ENCODE peak calls at places on chromosome 11, in nine cellular contexts. One of them, this sample, is unnamed.

GRCh38 chr11:20156280-20156875 is 3.9 kb downstream of the DBX1 start:
- DNase-seq in endothelial cell: no peak
- DNase-seq in left ventricle myocardium superior: no peak
- DNase-seq in HEK293T: no peak
- DNase-seq in C1 segment of cervical spinal cord: no peak
- DNase-seq in T follicular helper cell: peak
- DNase-seq in EL: no peak
- DNase-seq in activated T-helper 1 cell treated with anti-CD3 and anti-CD28 coated beads, Interleukin-12 subunit alpha, Interleukin-12 subunit beta, Interleukin-2, Interleukin-4 antibody, amounts not matched to agents 30 ng/mL and 10 ng/mL and 1 ng/mL, durations not matched to agents 14 hours and 24 hours and 36 hours: peak
- DNase-seq in left ventricle myocardium inferior: no peak
- DNase-seq in this sample: no peak

GRCh38 chr11:67492801-67493547 is 10.1 kb downstream of the AIP start:
- DNase-seq in endothelial cell: no peak
- DNase-seq in left ventricle myocardium superior: no peak
- DNase-seq in HEK293T: no peak
- DNase-seq in C1 segment of cervical spinal cord: no peak
- DNase-seq in T follicular helper cell: no peak
- DNase-seq in EL: no peak
- DNase-seq in activated T-helper 1 cell treated with anti-CD3 and anti-CD28 coated beads, Interleukin-12 subunit alpha, Interleukin-12 subunit beta, Interleukin-2, Interleukin-4 antibody, amounts not matched to agents 30 ng/mL and 10 ng/mL and 1 ng/mL, durations not matched to agents 14 hours and 24 hours and 36 hours: no peak
- DNase-seq in left ventricle myocardium inferior: no peak
- DNase-seq in this sample: no peak

GRCh38 chr11:77074205-77074604 is 7.4 kb downstream of the CAPN5 start:
- DNase-seq in endothelial cell: no peak
- DNase-seq in left ventricle myocardium superior: no peak
- DNase-seq in HEK293T: no peak
- DNase-seq in C1 segment of cervical spinal cord: no peak
- DNase-seq in T follicular helper cell: no peak
- DNase-seq in EL: no peak
- DNase-seq in activated T-helper 1 cell treated with anti-CD3 and anti-CD28 coated beads, Interleukin-12 subunit alpha, Interleukin-12 subunit beta, Interleukin-2, Interleukin-4 antibody, amounts not matched to agents 30 ng/mL and 10 ng/mL and 1 ng/mL, durations not matched to agents 14 hours and 24 hours and 36 hours: no peak
- DNase-seq in left ventricle myocardium inferior: no peak
- DNase-seq in this sample: no peak

GRCh38 chr11:62909107-62909894 is 11.9 kb downstream of the CHRM1 start:
- DNase-seq in endothelial cell: peak
- DNase-seq in left ventricle myocardium superior: peak
- DNase-seq in HEK293T: peak
- DNase-seq in C1 segment of cervical spinal cord: peak
- DNase-seq in T follicular helper cell: no peak
- DNase-seq in EL: peak
- DNase-seq in activated T-helper 1 cell treated with anti-CD3 and anti-CD28 coated beads, Interleukin-12 subunit alpha, Interleukin-12 subunit beta, Interleukin-2, Interleukin-4 antibody, amounts not matched to agents 30 ng/mL and 10 ng/mL and 1 ng/mL, durations not matched to agents 14 hours and 24 hours and 36 hours: no peak
- DNase-seq in left ventricle myocardium inferior: peak
- DNase-seq in this sample: no peak

GRCh38 chr11:125083312-125084056 is 20.4 kb downstream of the SLC37A2 start:
- DNase-seq in endothelial cell: no peak
- DNase-seq in left ventricle myocardium superior: no peak
- DNase-seq in HEK293T: no peak
- DNase-seq in C1 segment of cervical spinal cord: no peak
- DNase-seq in T follicular helper cell: no peak
- DNase-seq in EL: no peak
- DNase-seq in activated T-helper 1 cell treated with anti-CD3 and anti-CD28 coated beads, Interleukin-12 subunit alpha, Interleukin-12 subunit beta, Interleukin-2, Interleukin-4 antibody, amounts not matched to agents 30 ng/mL and 10 ng/mL and 1 ng/mL, durations not matched to agents 14 hours and 24 hours and 36 hours: no peak
- DNase-seq in left ventricle myocardium inferior: no peak
- DNase-seq in this sample: no peak

GRCh38 chr11:11171285-11171684 is 181.8 kb downstream of the CSNK2A3 start:
- DNase-seq in endothelial cell: no peak
- DNase-seq in left ventricle myocardium superior: no peak
- DNase-seq in HEK293T: no peak
- DNase-seq in C1 segment of cervical spinal cord: no peak
- DNase-seq in T follicular helper cell: no peak
- DNase-seq in EL: no peak
- DNase-seq in activated T-helper 1 cell treated with anti-CD3 and anti-CD28 coated beads, Interleukin-12 subunit alpha, Interleukin-12 subunit beta, Interleukin-2, Interleukin-4 antibody, amounts not matched to agents 30 ng/mL and 10 ng/mL and 1 ng/mL, durations not matched to agents 14 hours and 24 hours and 36 hours: no peak
- DNase-seq in left ventricle myocardium inferior: no peak
- DNase-seq in this sample: no peak

GRCh38 chr11:16223558-16223957 is 132.8 kb downstream of the SOX6 start:
- DNase-seq in endothelial cell: no peak
- DNase-seq in left ventricle myocardium superior: no peak
- DNase-seq in HEK293T: no peak
- DNase-seq in C1 segment of cervical spinal cord: no peak
- DNase-seq in T follicular helper cell: no peak
- DNase-seq in EL: no peak
- DNase-seq in activated T-helper 1 cell treated with anti-CD3 and anti-CD28 coated beads, Interleukin-12 subunit alpha, Interleukin-12 subunit beta, Interleukin-2, Interleukin-4 antibody, amounts not matched to agents 30 ng/mL and 10 ng/mL and 1 ng/mL, durations not matched to agents 14 hours and 24 hours and 36 hours: no peak
- DNase-seq in left ventricle myocardium inferior: no peak
- DNase-seq in this sample: no peak

GRCh38 chr11:63897459-63898156 is 19.4 kb downstream of the RCOR2 start:
- DNase-seq in endothelial cell: no peak
- DNase-seq in left ventricle myocardium superior: no peak
- DNase-seq in HEK293T: no peak
- DNase-seq in C1 segment of cervical spinal cord: no peak
- DNase-seq in T follicular helper cell: no peak
- DNase-seq in EL: no peak
- DNase-seq in activated T-helper 1 cell treated with anti-CD3 and anti-CD28 coated beads, Interleukin-12 subunit alpha, Interleukin-12 subunit beta, Interleukin-2, Interleukin-4 antibody, amounts not matched to agents 30 ng/mL and 10 ng/mL and 1 ng/mL, durations not matched to agents 14 hours and 24 hours and 36 hours: no peak
- DNase-seq in left ventricle myocardium inferior: no peak
- DNase-seq in this sample: no peak

GRCh38 chr11:63536669-63537292 is at the start of gene PLAAT4:
- DNase-seq in endothelial cell: no peak
- DNase-seq in left ventricle myocardium superior: peak
- DNase-seq in HEK293T: no peak
- DNase-seq in C1 segment of cervical spinal cord: peak
- DNase-seq in T follicular helper cell: peak
- DNase-seq in EL: peak
- DNase-seq in activated T-helper 1 cell treated with anti-CD3 and anti-CD28 coated beads, Interleukin-12 subunit alpha, Interleukin-12 subunit beta, Interleukin-2, Interleukin-4 antibody, amounts not matched to agents 30 ng/mL and 10 ng/mL and 1 ng/mL, durations not matched to agents 14 hours and 24 hours and 36 hours: peak
- DNase-seq in left ventricle myocardium inferior: peak
- DNase-seq in this sample: no peak

GRCh38 chr11:131666006-131666405 is 295.6 kb downstream of the NTM start:
- DNase-seq in endothelial cell: no peak
- DNase-seq in left ventricle myocardium superior: no peak
- DNase-seq in HEK293T: no peak
- DNase-seq in C1 segment of cervical spinal cord: no peak
- DNase-seq in T follicular helper cell: no peak
- DNase-seq in EL: peak
- DNase-seq in activated T-helper 1 cell treated with anti-CD3 and anti-CD28 coated beads, Interleukin-12 subunit alpha, Interleukin-12 subunit beta, Interleukin-2, Interleukin-4 antibody, amounts not matched to agents 30 ng/mL and 10 ng/mL and 1 ng/mL, durations not matched to agents 14 hours and 24 hours and 36 hours: no peak
- DNase-seq in left ventricle myocardium inferior: no peak
- DNase-seq in this sample: no peak

GRCh38 chr11:1959786-1960185 is 12.7 kb downstream of the MRPL23 start:
- DNase-seq in endothelial cell: no peak
- DNase-seq in left ventricle myocardium superior: peak
- DNase-seq in HEK293T: no peak
- DNase-seq in C1 segment of cervical spinal cord: no peak
- DNase-seq in T follicular helper cell: no peak
- DNase-seq in EL: no peak
- DNase-seq in activated T-helper 1 cell treated with anti-CD3 and anti-CD28 coated beads, Interleukin-12 subunit alpha, Interleukin-12 subunit beta, Interleukin-2, Interleukin-4 antibody, amounts not matched to agents 30 ng/mL and 10 ng/mL and 1 ng/mL, durations not matched to agents 14 hours and 24 hours and 36 hours: no peak
- DNase-seq in left ventricle myocardium inferior: no peak
- DNase-seq in this sample: no peak

GRCh38 chr11:44047931-44048431 is at the start of gene ACCSL:
- DNase-seq in endothelial cell: no peak
- DNase-seq in left ventricle myocardium superior: no peak
- DNase-seq in HEK293T: no peak
- DNase-seq in C1 segment of cervical spinal cord: peak
- DNase-seq in T follicular helper cell: no peak
- DNase-seq in EL: peak
- DNase-seq in activated T-helper 1 cell treated with anti-CD3 and anti-CD28 coated beads, Interleukin-12 subunit alpha, Interleukin-12 subunit beta, Interleukin-2, Interleukin-4 antibody, amounts not matched to agents 30 ng/mL and 10 ng/mL and 1 ng/mL, durations not matched to agents 14 hours and 24 hours and 36 hours: no peak
- DNase-seq in left ventricle myocardium inferior: no peak
- DNase-seq in this sample: no peak

GRCh38 chr11:26193714-26194373 is 138.1 kb upstream of the ANO3 start:
- DNase-seq in endothelial cell: no peak
- DNase-seq in left ventricle myocardium superior: no peak
- DNase-seq in HEK293T: no peak
- DNase-seq in C1 segment of cervical spinal cord: no peak
- DNase-seq in T follicular helper cell: no peak
- DNase-seq in EL: no peak
- DNase-seq in activated T-helper 1 cell treated with anti-CD3 and anti-CD28 coated beads, Interleukin-12 subunit alpha, Interleukin-12 subunit beta, Interleukin-2, Interleukin-4 antibody, amounts not matched to agents 30 ng/mL and 10 ng/mL and 1 ng/mL, durations not matched to agents 14 hours and 24 hours and 36 hours: no peak
- DNase-seq in left ventricle myocardium inferior: no peak
- DNase-seq in this sample: no peak

GRCh38 chr11:61947486-61948210 is 2.5 kb upstream of the BEST1 start:
- DNase-seq in endothelial cell: peak
- DNase-seq in left ventricle myocardium superior: peak
- DNase-seq in HEK293T: peak
- DNase-seq in C1 segment of cervical spinal cord: peak
- DNase-seq in T follicular helper cell: peak
- DNase-seq in EL: peak
- DNase-seq in activated T-helper 1 cell treated with anti-CD3 and anti-CD28 coated beads, Interleukin-12 subunit alpha, Interleukin-12 subunit beta, Interleukin-2, Interleukin-4 antibody, amounts not matched to agents 30 ng/mL and 10 ng/mL and 1 ng/mL, durations not matched to agents 14 hours and 24 hours and 36 hours: peak
- DNase-seq in left ventricle myocardium inferior: peak
- DNase-seq in this sample: peak

GRCh38 chr11:1942541-1943260 is 4.4 kb upstream of the MRPL23 start:
- DNase-seq in endothelial cell: peak
- DNase-seq in left ventricle myocardium superior: peak
- DNase-seq in HEK293T: no peak
- DNase-seq in C1 segment of cervical spinal cord: no peak
- DNase-seq in T follicular helper cell: no peak
- DNase-seq in EL: no peak
- DNase-seq in activated T-helper 1 cell treated with anti-CD3 and anti-CD28 coated beads, Interleukin-12 subunit alpha, Interleukin-12 subunit beta, Interleukin-2, Interleukin-4 antibody, amounts not matched to agents 30 ng/mL and 10 ng/mL and 1 ng/mL, durations not matched to agents 14 hours and 24 hours and 36 hours: no peak
- DNase-seq in left ventricle myocardium inferior: no peak
- DNase-seq in this sample: no peak

GRCh38 chr11:131691558-131692041 is 321.2 kb downstream of the NTM start:
- DNase-seq in endothelial cell: peak
- DNase-seq in left ventricle myocardium superior: no peak
- DNase-seq in HEK293T: peak
- DNase-seq in C1 segment of cervical spinal cord: no peak
- DNase-seq in T follicular helper cell: no peak
- DNase-seq in EL: peak
- DNase-seq in activated T-helper 1 cell treated with anti-CD3 and anti-CD28 coated beads, Interleukin-12 subunit alpha, Interleukin-12 subunit beta, Interleukin-2, Interleukin-4 antibody, amounts not matched to agents 30 ng/mL and 10 ng/mL and 1 ng/mL, durations not matched to agents 14 hours and 24 hours and 36 hours: no peak
- DNase-seq in left ventricle myocardium inferior: no peak
- DNase-seq in this sample: no peak

GRCh38 chr11:67247946-67248550 is 18.2 kb upstream of the GRK2 start:
- DNase-seq in endothelial cell: no peak
- DNase-seq in left ventricle myocardium superior: no peak
- DNase-seq in HEK293T: no peak
- DNase-seq in C1 segment of cervical spinal cord: no peak
- DNase-seq in T follicular helper cell: no peak
- DNase-seq in EL: no peak
- DNase-seq in activated T-helper 1 cell treated with anti-CD3 and anti-CD28 coated beads, Interleukin-12 subunit alpha, Interleukin-12 subunit beta, Interleukin-2, Interleukin-4 antibody, amounts not matched to agents 30 ng/mL and 10 ng/mL and 1 ng/mL, durations not matched to agents 14 hours and 24 hours and 36 hours: no peak
- DNase-seq in left ventricle myocardium inferior: no peak
- DNase-seq in this sample: no peak

GRCh38 chr11:86749376-86749775 is 51.0 kb upstream of the PRSS23 start:
- DNase-seq in endothelial cell: no peak
- DNase-seq in left ventricle myocardium superior: no peak
- DNase-seq in HEK293T: no peak
- DNase-seq in C1 segment of cervical spinal cord: no peak
- DNase-seq in T follicular helper cell: no peak
- DNase-seq in EL: no peak
- DNase-seq in activated T-helper 1 cell treated with anti-CD3 and anti-CD28 coated beads, Interleukin-12 subunit alpha, Interleukin-12 subunit beta, Interleukin-2, Interleukin-4 antibody, amounts not matched to agents 30 ng/mL and 10 ng/mL and 1 ng/mL, durations not matched to agents 14 hours and 24 hours and 36 hours: no peak
- DNase-seq in left ventricle myocardium inferior: no peak
- DNase-seq in this sample: no peak

GRCh38 chr11:61545921-61546320 is 35.0 kb downstream of the SYT7 start:
- DNase-seq in endothelial cell: no peak
- DNase-seq in left ventricle myocardium superior: no peak
- DNase-seq in HEK293T: no peak
- DNase-seq in C1 segment of cervical spinal cord: no peak
- DNase-seq in T follicular helper cell: no peak
- DNase-seq in EL: no peak
- DNase-seq in activated T-helper 1 cell treated with anti-CD3 and anti-CD28 coated beads, Interleukin-12 subunit alpha, Interleukin-12 subunit beta, Interleukin-2, Interleukin-4 antibody, amounts not matched to agents 30 ng/mL and 10 ng/mL and 1 ng/mL, durations not matched to agents 14 hours and 24 hours and 36 hours: no peak
- DNase-seq in left ventricle myocardium inferior: no peak
- DNase-seq in this sample: no peak

GRCh38 chr11:24679686-24680318 is 182.9 kb downstream of the LUZP2 start:
- DNase-seq in endothelial cell: no peak
- DNase-seq in left ventricle myocardium superior: no peak
- DNase-seq in HEK293T: no peak
- DNase-seq in C1 segment of cervical spinal cord: no peak
- DNase-seq in T follicular helper cell: no peak
- DNase-seq in EL: no peak
- DNase-seq in activated T-helper 1 cell treated with anti-CD3 and anti-CD28 coated beads, Interleukin-12 subunit alpha, Interleukin-12 subunit beta, Interleukin-2, Interleukin-4 antibody, amounts not matched to agents 30 ng/mL and 10 ng/mL and 1 ng/mL, durations not matched to agents 14 hours and 24 hours and 36 hours: no peak
- DNase-seq in left ventricle myocardium inferior: no peak
- DNase-seq in this sample: no peak

GRCh38 chr11:124612567-124613245 is 1.5 kb downstream of the PANX3 start:
- DNase-seq in endothelial cell: peak
- DNase-seq in left ventricle myocardium superior: no peak
- DNase-seq in HEK293T: no peak
- DNase-seq in C1 segment of cervical spinal cord: no peak
- DNase-seq in T follicular helper cell: no peak
- DNase-seq in EL: no peak
- DNase-seq in activated T-helper 1 cell treated with anti-CD3 and anti-CD28 coated beads, Interleukin-12 subunit alpha, Interleukin-12 subunit beta, Interleukin-2, Interleukin-4 antibody, amounts not matched to agents 30 ng/mL and 10 ng/mL and 1 ng/mL, durations not matched to agents 14 hours and 24 hours and 36 hours: no peak
- DNase-seq in left ventricle myocardium inferior: no peak
- DNase-seq in this sample: no peak

GRCh38 chr11:46369458-46370152 is 11.9 kb upstream of the MDK start:
- DNase-seq in endothelial cell: peak
- DNase-seq in left ventricle myocardium superior: no peak
- DNase-seq in HEK293T: peak
- DNase-seq in C1 segment of cervical spinal cord: no peak
- DNase-seq in T follicular helper cell: peak
- DNase-seq in EL: peak
- DNase-seq in activated T-helper 1 cell treated with anti-CD3 and anti-CD28 coated beads, Interleukin-12 subunit alpha, Interleukin-12 subunit beta, Interleukin-2, Interleukin-4 antibody, amounts not matched to agents 30 ng/mL and 10 ng/mL and 1 ng/mL, durations not matched to agents 14 hours and 24 hours and 36 hours: peak
- DNase-seq in left ventricle myocardium inferior: no peak
- DNase-seq in this sample: no peak

GRCh38 chr11:76615950-76616349 is 54.6 kb downstream of the LRRC32 start:
- DNase-seq in endothelial cell: no peak
- DNase-seq in left ventricle myocardium superior: peak
- DNase-seq in HEK293T: no peak
- DNase-seq in C1 segment of cervical spinal cord: no peak
- DNase-seq in T follicular helper cell: no peak
- DNase-seq in EL: peak
- DNase-seq in activated T-helper 1 cell treated with anti-CD3 and anti-CD28 coated beads, Interleukin-12 subunit alpha, Interleukin-12 subunit beta, Interleukin-2, Interleukin-4 antibody, amounts not matched to agents 30 ng/mL and 10 ng/mL and 1 ng/mL, durations not matched to agents 14 hours and 24 hours and 36 hours: no peak
- DNase-seq in left ventricle myocardium inferior: peak
- DNase-seq in this sample: no peak

GRCh38 chr11:57680552-57680874 is 12.6 kb downstream of the ZDHHC5 start:
- DNase-seq in endothelial cell: no peak
- DNase-seq in left ventricle myocardium superior: no peak
- DNase-seq in HEK293T: no peak
- DNase-seq in C1 segment of cervical spinal cord: no peak
- DNase-seq in T follicular helper cell: no peak
- DNase-seq in EL: peak
- DNase-seq in activated T-helper 1 cell treated with anti-CD3 and anti-CD28 coated beads, Interleukin-12 subunit alpha, Interleukin-12 subunit beta, Interleukin-2, Interleukin-4 antibody, amounts not matched to agents 30 ng/mL and 10 ng/mL and 1 ng/mL, durations not matched to agents 14 hours and 24 hours and 36 hours: no peak
- DNase-seq in left ventricle myocardium inferior: no peak
- DNase-seq in this sample: no peak

GRCh38 chr11:118488480-118489109 is 38.7 kb upstream of the TTC36 start:
- DNase-seq in endothelial cell: peak
- DNase-seq in left ventricle myocardium superior: peak
- DNase-seq in HEK293T: peak
- DNase-seq in C1 segment of cervical spinal cord: peak
- DNase-seq in T follicular helper cell: peak
- DNase-seq in EL: peak
- DNase-seq in activated T-helper 1 cell treated with anti-CD3 and anti-CD28 coated beads, Interleukin-12 subunit alpha, Interleukin-12 subunit beta, Interleukin-2, Interleukin-4 antibody, amounts not matched to agents 30 ng/mL and 10 ng/mL and 1 ng/mL, durations not matched to agents 14 hours and 24 hours and 36 hours: peak
- DNase-seq in left ventricle myocardium inferior: peak
- DNase-seq in this sample: peak

GRCh38 chr11:96234866-96235441 is 108.0 kb downstream of the MAML2 start:
- DNase-seq in endothelial cell: no peak
- DNase-seq in left ventricle myocardium superior: no peak
- DNase-seq in HEK293T: no peak
- DNase-seq in C1 segment of cervical spinal cord: no peak
- DNase-seq in T follicular helper cell: no peak
- DNase-seq in EL: peak
- DNase-seq in activated T-helper 1 cell treated with anti-CD3 and anti-CD28 coated beads, Interleukin-12 subunit alpha, Interleukin-12 subunit beta, Interleukin-2, Interleukin-4 antibody, amounts not matched to agents 30 ng/mL and 10 ng/mL and 1 ng/mL, durations not matched to agents 14 hours and 24 hours and 36 hours: no peak
- DNase-seq in left ventricle myocardium inferior: no peak
- DNase-seq in this sample: no peak

GRCh38 chr11:3345736-3346135 is 33.2 kb downstream of the ZNF195 start:
- DNase-seq in endothelial cell: no peak
- DNase-seq in left ventricle myocardium superior: no peak
- DNase-seq in HEK293T: no peak
- DNase-seq in C1 segment of cervical spinal cord: no peak
- DNase-seq in T follicular helper cell: no peak
- DNase-seq in EL: no peak
- DNase-seq in activated T-helper 1 cell treated with anti-CD3 and anti-CD28 coated beads, Interleukin-12 subunit alpha, Interleukin-12 subunit beta, Interleukin-2, Interleukin-4 antibody, amounts not matched to agents 30 ng/mL and 10 ng/mL and 1 ng/mL, durations not matched to agents 14 hours and 24 hours and 36 hours: no peak
- DNase-seq in left ventricle myocardium inferior: no peak
- DNase-seq in this sample: no peak

GRCh38 chr11:89491141-89491690 is at the start of gene NOX4:
- DNase-seq in endothelial cell: peak
- DNase-seq in left ventricle myocardium superior: peak
- DNase-seq in HEK293T: no peak
- DNase-seq in C1 segment of cervical spinal cord: peak
- DNase-seq in T follicular helper cell: no peak
- DNase-seq in EL: peak
- DNase-seq in activated T-helper 1 cell treated with anti-CD3 and anti-CD28 coated beads, Interleukin-12 subunit alpha, Interleukin-12 subunit beta, Interleukin-2, Interleukin-4 antibody, amounts not matched to agents 30 ng/mL and 10 ng/mL and 1 ng/mL, durations not matched to agents 14 hours and 24 hours and 36 hours: no peak
- DNase-seq in left ventricle myocardium inferior: peak
- DNase-seq in this sample: no peak

GRCh38 chr11:8262552-8263108 is 1.0 kb downstream of the LMO1 start:
- DNase-seq in endothelial cell: peak
- DNase-seq in left ventricle myocardium superior: peak
- DNase-seq in HEK293T: peak
- DNase-seq in C1 segment of cervical spinal cord: no peak
- DNase-seq in T follicular helper cell: no peak
- DNase-seq in EL: peak
- DNase-seq in activated T-helper 1 cell treated with anti-CD3 and anti-CD28 coated beads, Interleukin-12 subunit alpha, Interleukin-12 subunit beta, Interleukin-2, Interleukin-4 antibody, amounts not matched to agents 30 ng/mL and 10 ng/mL and 1 ng/mL, durations not matched to agents 14 hours and 24 hours and 36 hours: no peak
- DNase-seq in left ventricle myocardium inferior: peak
- DNase-seq in this sample: peak

GRCh38 chr11:73461335-73461840 is 85.2 kb downstream of the RELT start:
- DNase-seq in endothelial cell: no peak
- DNase-seq in left ventricle myocardium superior: no peak
- DNase-seq in HEK293T: no peak
- DNase-seq in C1 segment of cervical spinal cord: no peak
- DNase-seq in T follicular helper cell: no peak
- DNase-seq in EL: no peak
- DNase-seq in activated T-helper 1 cell treated with anti-CD3 and anti-CD28 coated beads, Interleukin-12 subunit alpha, Interleukin-12 subunit beta, Interleukin-2, Interleukin-4 antibody, amounts not matched to agents 30 ng/mL and 10 ng/mL and 1 ng/mL, durations not matched to agents 14 hours and 24 hours and 36 hours: no peak
- DNase-seq in left ventricle myocardium inferior: no peak
- DNase-seq in this sample: no peak

GRCh38 chr11:129960216-129961214 is 42.1 kb downstream of the PRDM10 start:
- DNase-seq in endothelial cell: no peak
- DNase-seq in left ventricle myocardium superior: no peak
- DNase-seq in HEK293T: no peak
- DNase-seq in C1 segment of cervical spinal cord: no peak
- DNase-seq in T follicular helper cell: no peak
- DNase-seq in EL: peak
- DNase-seq in activated T-helper 1 cell treated with anti-CD3 and anti-CD28 coated beads, Interleukin-12 subunit alpha, Interleukin-12 subunit beta, Interleukin-2, Interleukin-4 antibody, amounts not matched to agents 30 ng/mL and 10 ng/mL and 1 ng/mL, durations not matched to agents 14 hours and 24 hours and 36 hours: no peak
- DNase-seq in left ventricle myocardium inferior: no peak
- DNase-seq in this sample: no peak